ENCODE peak calls at places on chromosomes 6 and 20, in seven cellular contexts. G is cardiac fibroblast, T is cardiac muscle cell, W is epithelial cell of esophagus, Y is astrocyte of the cerebellum, Q is GM10248, D is fibroblast of the aortic adventitia. E is an unnamed sample.

GRCh38 chr6:170210651-170211403 is 80.1 kb downstream of the DLL1 start:
- DNase-seq in W (no peak), Q (no peak), T (no peak), G (no peak), D (no peak), Y (no peak), E (no peak)

GRCh38 chr6:155077331-155077730 is 82.2 kb downstream of the TIAM2 start:
- DNase-seq in D (peak), T (no peak), W (no peak), G (no peak), Y (no peak), Q (no peak), E (peak)

GRCh38 chr6:20340459-20340858 is 61.2 kb upstream of the E2F3 start:
- DNase-seq in G (no peak), D (no peak), W (no peak), Y (no peak), Q (no peak), T (no peak), E (no peak)

GRCh38 chr6:135506270-135506997 is 8.9 kb upstream of the AHI1 start:
- DNase-seq in G (peak), T (peak), Q (peak), W (peak), Y (peak), D (peak), E (peak)

GRCh38 chr6:75204959-75205775 is 686 bp downstream of the COL12A1 start:
- DNase-seq in T (peak), D (peak), Q (peak), Y (no peak), W (peak), G (peak), E (peak)

GRCh38 chr20:6920991-6921613 is 153.6 kb downstream of the BMP2 start:
- DNase-seq in W (peak), Q (no peak), Y (no peak), G (peak), T (peak), D (no peak), E (no peak)

GRCh38 chr6:28081486-28081751 is 1.1 kb downstream of the ZNF165 start:
- DNase-seq in G (no peak), Q (peak), D (no peak), T (no peak), W (no peak), Y (no peak), E (no peak)

GRCh38 chr20:34437330-34437986 is 74.4 kb downstream of the ITCH start:
- DNase-seq in D (peak), Q (no peak), Y (peak), G (peak), W (no peak), T (peak), E (peak)

GRCh38 chr6:91081452-91082067 is 494.7 kb upstream of the MAP3K7 start:
- DNase-seq in G (peak), T (peak), D (peak), W (peak), Y (peak), Q (peak), E (peak)

GRCh38 chr6:27178001-27178730 is 69.3 kb upstream of the PRSS16 start:
- DNase-seq in Y (peak), Q (peak), T (peak), G (peak), W (peak), D (peak), E (peak)

GRCh38 chr6:135014353-135014832 is 40.2 kb downstream of the HBS1L start:
- DNase-seq in Q (peak), Y (no peak), W (no peak), T (no peak), G (no peak), D (no peak), E (no peak)

GRCh38 chr6:131823276-131823902 is 15.6 kb downstream of the ENPP1 start:
- DNase-seq in D (no peak), Y (no peak), G (no peak), Q (no peak), W (no peak), T (no peak), E (peak)

GRCh38 chr20:363319-364078 is 16.6 kb downstream of the NRSN2 start:
- DNase-seq in Y (no peak), D (no peak), Q (no peak), T (no peak), W (peak), G (no peak), E (no peak)

GRCh38 chr20:63164681-63165537 is 51.0 kb downstream of the YTHDF1 start:
- DNase-seq in T (no peak), G (no peak), D (no peak), W (no peak), Q (no peak), Y (no peak), E (no peak)

GRCh38 chr6:15481414-15481813 is 181.4 kb downstream of the DTNBP1 start:
- DNase-seq in Q (no peak), T (no peak), W (no peak), Y (no peak), G (no peak), D (no peak), E (no peak)

GRCh38 chr6:20542927-20543602 is 8.8 kb downstream of the CDKAL1 start:
- DNase-seq in W (peak), Q (peak), G (peak), D (peak), T (peak), Y (peak), E (peak)

GRCh38 chr6:111277819-111278218 is 190.5 kb downstream of the SLC16A10 start:
- DNase-seq in W (no peak), D (no peak), Y (no peak), Q (no peak), T (no peak), G (no peak), E (no peak)

GRCh38 chr20:25543068-25543467 is 42.3 kb downstream of the NINL start:
- DNase-seq in D (peak), W (peak), Y (no peak), G (peak), Q (no peak), T (peak), E (peak)

GRCh38 chr6:56684342-56685101 is 41.8 kb upstream of the DST start:
- DNase-seq in Y (no peak), D (no peak), W (no peak), Q (no peak), T (no peak), G (no peak), E (no peak)

GRCh38 chr6:75023634-75024033 is 182.2 kb downstream of the COL12A1 start:
- DNase-seq in T (no peak), Y (no peak), W (peak), Q (no peak), D (peak), G (peak), E (no peak)

GRCh38 chr6:14635195-14635594 is 517.6 kb downstream of the CD83 start:
- DNase-seq in Y (no peak), W (peak), T (no peak), D (no peak), G (no peak), Q (peak), E (no peak)

GRCh38 chr6:3592371-3592941 is 135.6 kb upstream of the SLC22A23 start:
- DNase-seq in T (peak), D (peak), W (peak), Y (peak), G (peak), Q (no peak), E (peak)

GRCh38 chr6:146029573-146030184 is 817 bp downstream of the GRM1 start:
- DNase-seq in G (no peak), W (no peak), D (no peak), Q (no peak), Y (no peak), T (no peak), E (no peak)

GRCh38 chr20:37205130-37205529 is 25.8 kb upstream of the MROH8 start:
- DNase-seq in T (no peak), Y (no peak), Q (no peak), W (no peak), D (no peak), G (no peak), E (no peak)

GRCh38 chr6:167966540-167966905 is 30.9 kb upstream of the KIF25 start:
- DNase-seq in T (no peak), Y (no peak), G (no peak), D (no peak), Q (no peak), W (no peak), E (no peak)

DNA sequence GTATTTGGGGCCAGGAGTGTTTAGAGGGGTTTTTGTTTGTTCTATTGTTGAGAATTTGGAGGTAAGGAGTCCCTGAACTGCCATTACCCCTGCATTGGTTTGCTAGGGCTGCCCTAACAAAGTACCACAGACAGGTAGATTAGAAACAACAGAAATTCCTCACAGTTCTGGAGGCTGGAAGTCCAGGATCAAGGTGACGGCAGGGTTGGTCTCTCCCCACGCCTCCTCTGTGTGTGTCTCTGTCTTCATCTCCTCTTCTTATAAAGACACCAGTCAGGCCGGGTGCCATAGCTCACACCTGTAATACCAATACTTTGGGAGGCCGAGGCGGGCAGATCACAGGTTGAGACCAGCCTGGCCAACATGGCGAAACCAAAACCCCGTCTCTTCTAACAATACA is 97.1 kb upstream of the FAM8A1 start:
- DNase-seq in T (no peak), G (no peak), D (no peak), Q (no peak), Y (no peak), W (no peak), E (no peak)
- TF ChIP-seq CTCF in T (no peak), G (no peak), D (no peak), Q (no peak), Y (no peak), W (no peak), E (no peak)

GRCh38 chr6:31720196-31720770 is 1.3 kb downstream of the LY6G6C start:
- DNase-seq in G (no peak), Y (no peak), D (no peak), T (no peak), Q (no peak), W (peak), E (no peak)

GRCh38 chr6:31715022-31715683 is at the start of gene LY6G6D:
- DNase-seq in G (no peak), D (no peak), T (no peak), W (no peak), Q (no peak), Y (no peak), E (no peak)

GRCh38 chr6:31719001-31719400 is 2.5 kb downstream of the LY6G6C start:
- DNase-seq in Q (no peak), T (no peak), G (no peak), Y (no peak), W (no peak), D (no peak), E (no peak)

GRCh38 chr6:31718294-31718693 is 3.1 kb downstream of the LY6G6D start:
- DNase-seq in D (no peak), Q (no peak), T (no peak), Y (no peak), G (no peak), W (peak), E (no peak)

DNA sequence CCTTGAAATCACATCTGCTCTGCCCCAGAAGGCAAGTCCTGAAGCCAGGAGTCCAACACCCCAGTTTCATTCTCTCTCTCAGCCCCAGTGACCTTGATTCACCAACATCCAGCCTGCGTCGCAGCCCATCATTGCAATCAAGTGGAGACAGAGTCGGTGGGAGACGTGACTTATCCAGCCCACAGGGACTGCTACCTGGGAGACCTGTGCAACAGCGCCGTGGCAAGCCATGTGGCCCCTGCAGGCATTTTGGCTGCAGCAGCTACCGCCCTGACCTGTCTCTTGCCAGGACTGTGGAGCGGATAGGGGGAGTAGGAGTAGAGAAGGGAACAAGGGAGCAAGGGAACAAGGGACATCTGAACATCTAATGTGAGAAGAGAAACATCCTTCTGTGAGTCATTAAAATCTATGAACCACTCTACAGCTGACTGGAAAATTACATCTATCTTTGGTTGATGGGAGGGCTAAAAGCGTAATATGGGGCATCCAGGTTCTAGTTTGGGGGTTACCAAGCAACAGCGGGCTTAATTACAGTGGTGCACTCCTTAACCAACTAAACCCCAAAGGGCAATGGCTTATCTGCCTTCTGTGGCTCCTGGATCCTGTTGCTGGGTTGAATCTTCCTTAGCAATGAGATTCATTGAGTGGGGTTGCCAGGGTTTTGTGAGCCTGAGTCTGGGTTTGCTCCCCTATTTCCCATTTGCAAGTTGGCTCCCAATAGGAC is 2.5 kb downstream of the LY6G6D start:
- DNase-seq in W (peak), Y (no peak), D (no peak), G (no peak), T (no peak), Q (no peak), E (no peak)
- TF ChIP-seq CTCF in W (peak), Y (no peak), D (no peak), G (no peak), T (no peak), Q (no peak), E (peak)

GRCh38 chr6:158597565-158597964 is 37.7 kb downstream of the TMEM181 start:
- DNase-seq in T (no peak), D (no peak), G (no peak), W (no peak), Q (no peak), Y (no peak), E (no peak)

GRCh38 chr6:158591134-158591809 is 31.4 kb downstream of the TMEM181 start:
- DNase-seq in Y (no peak), G (no peak), T (no peak), D (no peak), W (no peak), Q (no peak), E (no peak)

GRCh38 chr6:158596861-158597260 is 37.0 kb downstream of the TMEM181 start:
- DNase-seq in G (no peak), T (no peak), D (no peak), W (no peak), Y (no peak), Q (no peak), E (no peak)

GRCh38 chr6:158593670-158594069 is 33.8 kb downstream of the TMEM181 start:
- DNase-seq in Y (no peak), T (no peak), W (no peak), Q (no peak), G (no peak), D (no peak), E (no peak)

GRCh38 chr6:158595223-158595622 is 35.3 kb downstream of the TMEM181 start:
- DNase-seq in Y (no peak), W (peak), T (no peak), D (no peak), G (peak), Q (no peak), E (no peak)
- TF ChIP-seq CTCF in Y (no peak), W (peak), T (peak), D (peak), G (peak), Q (no peak), E (peak)

DNA sequence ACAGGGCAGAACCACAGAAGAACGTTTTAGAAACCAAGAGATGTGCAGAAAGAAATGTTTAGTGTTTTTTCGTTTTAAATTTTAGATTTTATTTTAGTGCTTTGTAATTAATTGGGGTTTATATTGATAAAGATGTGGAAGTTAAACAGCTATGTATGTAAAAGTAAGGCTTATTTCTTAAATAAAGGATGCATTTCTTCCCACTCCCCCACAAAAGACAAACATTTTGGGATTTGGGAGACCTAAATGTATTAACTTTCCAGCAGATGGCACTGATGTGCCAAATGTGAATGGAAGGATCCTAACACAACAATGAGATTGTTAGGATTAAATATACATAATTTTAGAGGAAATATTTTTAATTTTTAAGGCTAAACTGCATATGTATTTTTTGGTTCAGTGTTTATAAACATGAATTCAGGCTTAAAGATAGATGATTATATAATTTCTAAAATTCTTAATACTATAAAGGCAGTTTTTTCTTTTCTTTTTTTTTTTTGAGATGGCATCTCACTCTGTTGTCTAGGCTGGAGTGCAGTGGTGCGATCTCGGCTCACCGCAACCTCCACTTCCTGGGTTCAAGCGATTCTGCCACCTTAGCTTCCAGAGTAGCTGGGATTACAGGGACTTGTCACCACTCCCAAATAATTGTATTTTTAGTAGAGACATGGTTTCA is 12.0 kb downstream of the PFDN4 start:
- DNase-seq in T (peak), D (peak), Y (peak), W (peak), Q (no peak), G (peak), E (peak)
- TF ChIP-seq CTCF in T (peak), D (peak), Y (peak), W (peak), Q (peak), G (peak), E (peak)

E was measured in HFFc6.